ENCODE peak calls at places on chromosomes 11 and 22, in nine cellular contexts. E is stimulated activated naive CD8-positive, alpha-beta T cell treated with anti-CD3 and anti-CD28 coated beads, Interleukin-15, Interleukin-2, amounts not matched to agents 100 U/mL and 50 U/mL, for 24 hours; Z is colonic mucosa; U is NCI-H1417; V is WERI-Rb-1; Q is ELR; P is left ventricle myocardium superior; D is brain microvascular endothelial cell; Y is iris pigment epithelial cell. T is an unnamed sample.

GRCh38 chr11:43359432-43359818 is 705 bp downstream of the TTC17 start:
- DNase-seq in E (no peak), Z (no peak), U (peak; percentile 69), V (no peak), Q (peak; percentile 47), P (no peak), D (peak; percentile 17), Y (peak; percentile 51), T (peak; percentile 32)

GRCh38 chr11:77207618-77208313 is 79.7 kb downstream of the MYO7A start:
- DNase-seq in E (no peak), Z (no peak), U (no peak), V (no peak), Q (no peak), P (no peak), D (no peak), Y (no peak), T (peak; percentile 7)

GRCh38 chr11:102451693-102452460 is 688 bp downstream of the TMEM123 start:
- DNase-seq in E (peak; percentile 79), Z (peak; percentile 85), U (peak; percentile 90), V (peak; percentile 41), Q (peak; percentile 71), P (peak; percentile 84), D (peak; percentile 11), Y (peak; percentile 61), T (peak; percentile 63)

GRCh38 chr11:68256331-68256741 is 15.4 kb downstream of the C11orf24 start:
- DNase-seq in E (no peak), Z (no peak), U (no peak), V (no peak), Q (peak; percentile 62), P (peak; percentile 57), D (peak; percentile 63), Y (peak; percentile 50), T (peak; percentile 74)

GRCh38 chr11:72673284-72673942 is 809 bp downstream of the PDE2A start:
- DNase-seq in E (no peak), Z (no peak), U (no peak), V (no peak), Q (no peak), P (no peak), D (no peak), Y (no peak), T (no peak)

GRCh38 chr22:18031670-18032454 is 7.5 kb upstream of the MICAL3 start:
- DNase-seq in E (no peak), Z (no peak), U (peak; percentile 34), V (no peak), Q (peak; percentile 99), P (peak; percentile 49), D (peak; percentile 85), Y (peak; percentile 92), T (peak; percentile 96)

GRCh38 chr11:11163256-11163655 is 189.8 kb downstream of the CSNK2A3 start:
- DNase-seq in E (no peak), Z (no peak), U (no peak), V (peak; percentile 41), Q (peak; percentile 35), P (no peak), D (no peak), Y (no peak), T (peak; percentile 15)

GRCh38 chr11:92826136-92826535 is 143.3 kb upstream of the MTNR1B start:
- DNase-seq in E (no peak), Z (no peak), U (no peak), V (no peak), Q (no peak), P (no peak), D (peak; percentile 24), Y (peak; percentile 24), T (no peak)

GRCh38 chr11:19978668-19979518 is 181.4 kb downstream of the DBX1 start:
- DNase-seq in E (no peak), Z (no peak), U (no peak), V (no peak), Q (peak; percentile 78), P (no peak), D (peak; percentile 84), Y (peak; percentile 92), T (peak; percentile 72)

GRCh38 chr11:28833670-28834069 is 725.5 kb downstream of the METTL15 start:
- DNase-seq in E (no peak), Z (no peak), U (no peak), V (no peak), Q (peak; percentile 99), P (no peak), D (peak; percentile 97), Y (peak; percentile 99), T (peak; percentile 84)

GRCh38 chr22:48251629-48252028 is 1489.2 kb downstream of the TBC1D22A start:
- DNase-seq in E (no peak), Z (no peak), U (no peak), V (no peak), Q (no peak), P (no peak), D (no peak), Y (no peak), T (no peak)

GRCh38 chr11:22976146-22976545 is 115.9 kb upstream of the CCDC179 start:
- DNase-seq in E (peak; percentile 8), Z (no peak), U (no peak), V (no peak), Q (peak; percentile 79), P (no peak), D (peak; percentile 95), Y (peak; percentile 95), T (peak; percentile 0)

GRCh38 chr11:124315052-124315451 is 1.3 kb upstream of the OR8D1 start:
- DNase-seq in E (no peak), Z (no peak), U (no peak), V (no peak), Q (peak; percentile 91), P (no peak), D (no peak), Y (peak; percentile 87), T (peak; percentile 23)

GRCh38 chr11:56404393-56404792 is 8.1 kb upstream of the OR5AL1 start:
- DNase-seq in E (no peak), Z (no peak), U (no peak), V (no peak), Q (no peak), P (no peak), D (no peak), Y (no peak), T (no peak)

GRCh38 chr11:106072804-106073203 is 4.3 kb downstream of the KBTBD3 start:
- DNase-seq in E (no peak), Z (no peak), U (peak; percentile 38), V (no peak), Q (no peak), P (no peak), D (no peak), Y (no peak), T (no peak)

GRCh38 chr22:37818397-37819099 is 4.6 kb upstream of the GALR3 start:
- DNase-seq in E (peak; percentile 73), Z (peak; percentile 71), U (peak; percentile 74), V (peak; percentile 78), Q (peak; percentile 55), P (peak; percentile 78), D (peak; percentile 33), Y (peak; percentile 63), T (no peak)